ENCODE peak calls at places on chromosomes 1 and 21, in seven cellular contexts. G is H1, J is IMR-90, M is trophoblast cell, U is H9, Z is mesenchymal stem cell, L is mesendoderm. C is an unnamed sample. For H3K4me1, the result is how much of the 10 kb centered on the place peaks cover.

GRCh38 chr1:54439550-54440223 is 33.5 kb upstream of the SSBP3 start:
- DNase-seq in G (no peak), J (no peak), M (no peak), U (no peak), Z (no peak), L (no peak), C (no peak)

GRCh38 chr1:161772397-161772796 is 6.3 kb downstream of the ATF6 start:
- DNase-seq in G (no peak), J (no peak), M (no peak), U (no peak), Z (peak), L (no peak), C (no peak)

GRCh38 chr1:179228783-179229213 is 679 bp downstream of the ABL2 start:
- DNase-seq in G (no peak), J (peak), M (peak), U (peak), Z (peak), L (peak), C (peak)

GRCh38 chr1:239098400-239099037 is 287.8 kb upstream of the CHRM3 start:
- DNase-seq in G (no peak), J (no peak), M (no peak), U (no peak), Z (no peak), L (no peak), C (no peak)

GRCh38 chr1:44839561-44839960 is 3.5 kb downstream of the PTCH2 start:
- DNase-seq in G (no peak), J (no peak), M (no peak), U (no peak), Z (no peak), L (no peak), C (no peak)

GRCh38 chr21:37582613-37583012 is 216.0 kb downstream of the DYRK1A start:
- DNase-seq in G (no peak), J (peak), M (peak), U (no peak), Z (peak), L (peak), C (no peak)

GRCh38 chr21:41045534-41046268 is 122.3 kb upstream of the BACE2 start:
- DNase-seq in G (peak), J (no peak), M (no peak), U (peak), Z (no peak), L (peak), C (peak)

GRCh38 chr1:203077956-203078355 is 7.9 kb downstream of the MYOG start:
- DNase-seq in G (no peak), J (no peak), M (no peak), U (no peak), Z (no peak), L (no peak), C (no peak)

GRCh38 chr1:29635501-29636263 is 399.4 kb downstream of the PTPRU start:
- DNase-seq in G (no peak), J (no peak), M (no peak), U (peak), Z (no peak), L (no peak), C (no peak)

GRCh38 chr1:8382051-8382505 is 64.2 kb downstream of the SLC45A1 start:
- DNase-seq in G (no peak), J (no peak), M (no peak), U (no peak), Z (no peak), L (peak), C (peak)

GRCh38 chr1:225768662-225769426 is 8.8 kb upstream of the SRP9 start:
- DNase-seq in G (no peak), J (no peak), M (peak), U (no peak), Z (no peak), L (peak), C (no peak)

GRCh38 chr1:58971629-58972140 is 187.8 kb upstream of the JUN start:
- DNase-seq in G (no peak), J (peak), M (peak), U (no peak), Z (peak), L (no peak), C (no peak)

GRCh38 chr1:34262023-34262422 is 85.3 kb downstream of the C1orf94 start:
- DNase-seq in G (no peak), J (no peak), M (no peak), U (no peak), Z (no peak), L (no peak), C (no peak)

GRCh38 chr1:223230161-223230881 is 87.3 kb upstream of the TLR5 start:
- DNase-seq in G (no peak), J (peak), M (peak), U (peak), Z (peak), L (peak), C (no peak)

GRCh38 chr1:66747500-66747899 is 4.8 kb upstream of the DYNLT5 start:
- DNase-seq in G (no peak), J (peak), M (no peak), U (no peak), Z (peak), L (no peak), C (no peak)

GRCh38 chr21:18677632-18678031 is 274.0 kb upstream of the TMPRSS15 start:
- DNase-seq in G (no peak), J (no peak), M (no peak), U (no peak), Z (no peak), L (no peak), C (no peak)

GRCh38 chr21:35637431-35637830 is 422.9 kb downstream of the SETD4 start:
- DNase-seq in G (no peak), J (peak), M (no peak), U (no peak), Z (no peak), L (no peak), C (no peak)

GRCh38 chr1:93692983-93693591 is 11.4 kb upstream of the BCAR3 start:
- DNase-seq in G (no peak), J (peak), M (peak), U (no peak), Z (peak), L (peak), C (no peak)

GRCh38 chr1:110335265-110335664 is 3.9 kb upstream of the RBM15 start:
- DNase-seq in G (no peak), J (no peak), M (no peak), U (no peak), Z (no peak), L (no peak), C (no peak)

DNA sequence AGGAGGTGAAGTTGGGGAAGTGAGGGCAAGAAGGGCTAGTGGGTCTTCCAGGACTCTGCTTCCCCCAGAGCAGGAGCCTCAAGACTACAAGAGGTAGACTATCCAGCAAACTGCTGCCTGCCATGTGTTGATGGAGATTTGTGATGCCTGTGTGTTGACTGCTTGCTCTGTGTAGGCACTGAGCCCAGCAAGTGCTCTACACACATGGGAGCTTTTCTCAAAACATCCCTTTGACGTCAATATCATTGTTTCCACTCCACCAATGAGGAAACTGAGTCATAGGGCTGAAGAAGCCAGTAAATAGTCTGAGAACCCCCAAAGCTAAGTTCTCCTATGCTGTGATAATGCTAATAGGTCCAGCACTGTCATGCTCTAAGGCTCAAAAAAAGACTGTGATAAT is 207.2 kb upstream of the NFIA start:
- DNase-seq in G (no peak), J (no peak), M (peak), U (no peak), Z (no peak), L (no peak), C (no peak)
- H4K8ac ChIP-seq in G (no peak), J (no peak), M (no peak), U (no peak), Z (no peak), L (no peak), C (no peak)

GRCh38 chr1:27436204-27437159 is 44.1 kb downstream of the GPR3 start:
- DNase-seq in G (no peak), J (peak), M (peak), U (no peak), Z (peak), L (no peak), C (no peak)
- H3K4me1 ChIP-seq in G (under half), J (under half), M (under half), U (under half), Z (under half), L (under half), C (under half)

GRCh38 chr21:30634906-30635305 is at the start of gene KRTAP20-2:
- DNase-seq in G (no peak), J (no peak), M (no peak), U (no peak), Z (no peak), L (no peak), C (no peak)
- H4K8ac ChIP-seq in G (no peak), J (no peak), M (no peak), U (no peak), Z (peak), L (no peak), C (no peak)

DNA sequence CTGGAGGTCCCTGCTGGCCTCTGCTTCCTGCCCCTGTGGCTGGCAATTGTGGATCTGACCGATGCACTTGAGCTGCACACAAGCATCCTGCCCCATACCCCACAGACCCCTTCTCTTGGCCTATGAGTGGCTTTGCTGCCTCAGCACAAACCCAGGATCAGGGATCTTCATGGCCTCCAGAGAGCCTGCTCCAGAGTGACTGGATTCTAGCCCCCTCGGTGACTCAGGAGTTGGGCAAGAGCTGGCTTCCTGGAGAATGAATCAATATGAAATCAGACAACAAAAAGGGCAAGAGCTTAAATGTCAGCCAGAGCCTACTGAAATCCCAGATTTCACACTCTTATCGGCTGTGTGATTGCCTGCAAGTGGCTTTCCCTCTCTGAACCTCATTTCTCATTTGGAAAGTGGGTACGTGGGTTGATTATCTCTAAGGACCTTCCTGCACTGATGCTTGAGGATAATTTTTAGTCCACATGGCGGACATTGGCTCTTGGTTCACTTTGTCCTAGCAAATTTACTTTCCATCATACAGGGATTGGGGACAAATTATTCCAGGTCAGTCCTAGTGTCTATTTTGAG is 111.4 kb downstream of the ACTL8 start:
- DNase-seq in G (no peak), J (peak), M (peak), U (no peak), Z (peak), L (peak), C (no peak)
- H3K4me1 ChIP-seq in G (under half), J (under half), M (under half), U (under half), Z (under half), L (under half), C (under half)

DNA sequence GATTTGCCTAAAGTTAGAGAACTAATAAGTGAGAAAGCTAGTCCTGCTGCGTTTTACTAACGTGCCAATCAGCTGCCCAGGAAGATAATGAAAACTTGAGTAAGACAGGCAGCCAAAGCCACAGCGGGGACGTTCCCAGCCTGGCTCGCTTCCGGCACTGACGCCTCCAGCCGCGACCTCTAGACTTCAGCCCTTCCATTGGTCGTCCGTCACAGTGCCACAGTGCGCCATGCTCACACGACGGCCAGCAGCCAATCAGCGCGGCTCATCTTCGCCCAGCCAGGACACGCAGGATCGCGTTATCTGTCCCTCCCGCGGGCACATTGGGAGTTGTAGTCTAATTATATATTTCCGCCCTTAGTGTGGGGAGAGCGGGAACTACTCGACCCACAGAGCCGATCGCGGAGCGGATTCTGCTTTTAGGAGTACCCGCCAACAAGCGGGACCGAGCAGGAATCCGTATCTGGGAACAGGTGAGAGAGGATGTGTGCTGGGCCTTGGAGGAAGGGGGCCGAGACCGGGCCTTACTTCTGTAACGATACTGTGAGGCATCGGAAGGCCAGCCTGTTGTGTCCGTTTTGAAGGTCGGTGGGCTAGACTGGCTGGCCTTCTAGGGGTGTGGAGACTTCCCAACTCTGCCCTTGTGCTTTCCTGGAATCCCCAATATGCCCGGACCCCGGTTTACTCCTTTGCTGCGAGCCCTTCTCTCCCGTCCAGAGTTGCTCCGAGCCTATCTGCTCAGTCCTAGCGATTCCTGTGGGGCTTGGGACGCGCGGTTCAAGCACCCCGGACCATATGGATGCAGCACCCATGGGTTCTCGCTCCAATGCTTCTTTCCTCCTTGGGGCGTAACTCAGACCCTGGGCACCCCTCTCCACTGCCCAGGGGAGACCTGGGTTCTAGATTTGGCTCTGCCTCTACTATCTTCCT is at the start of gene FDPS:
- DNase-seq in G (peak), J (peak), M (peak), U (peak), Z (peak), L (peak), C (peak)
- H4K8ac ChIP-seq in G (peak), J (peak), M (peak), U (no peak), Z (peak), L (peak), C (no peak)